ENCODE peak calls at places on chromosomes 6 and 20, in six cellular contexts. W is neural progenitor cell, L is tibial nerve, P is transverse colon, B is H9, H is uterus. M is an unnamed sample. For H3K4me1, the result is how much of the 10 kb centered on the place peaks cover.

GRCh38 chr6:136333824-136334464 is 44.3 kb upstream of the BCLAF1 start:
- DNase-seq in W (no peak), L (no peak), P (no peak), B (no peak), H (no peak), M (peak)

GRCh38 chr6:32883789-32884188 is 29.8 kb downstream of the PSMB9 start:
- DNase-seq in W (peak), L (peak), P (no peak), B (no peak), H (peak), M (no peak)

GRCh38 chr20:19976595-19977372 is 40.4 kb upstream of the NAA20 start:
- DNase-seq in W (peak), L (peak), P (no peak), B (no peak), H (peak), M (peak)

GRCh38 chr6:26223677-26224546 is 136.7 kb downstream of the HFE start:
- DNase-seq in W (peak), L (peak), P (peak), B (peak), H (peak), M (peak)

GRCh38 chr6:34248198-34248726 is 544 bp downstream of the SMIM29 start:
- DNase-seq in W (peak), L (peak), P (peak), B (peak), H (peak), M (peak)

GRCh38 chr20:53832499-53832898 is 237.9 kb downstream of the BCAS1 start:
- DNase-seq in W (no peak), L (no peak), P (no peak), B (no peak), H (no peak), M (no peak)

GRCh38 chr6:139547082-139547776 is 172.8 kb upstream of the CITED2 start:
- DNase-seq in W (no peak), L (no peak), P (no peak), B (no peak), H (no peak), M (no peak)

GRCh38 chr20:19786311-19786710 is 28.3 kb downstream of the RIN2 start:
- DNase-seq in W (peak), L (peak), P (peak), B (peak), H (peak), M (no peak)

GRCh38 chr6:117666881-117667280 is 8.4 kb upstream of the NUS1 start:
- DNase-seq in W (no peak), L (no peak), P (no peak), B (no peak), H (no peak), M (no peak)

GRCh38 chr6:118890997-118891790 is 2.8 kb upstream of the ASF1A start:
- DNase-seq in W (no peak), L (no peak), P (no peak), B (no peak), H (no peak), M (no peak)

GRCh38 chr20:2379511-2380229 is 1.0 kb upstream of the TGM6 start:
- DNase-seq in W (no peak), L (no peak), P (no peak), B (no peak), H (no peak), M (no peak)

GRCh38 chr6:18022398-18023231 is 35.2 kb upstream of the KIF13A start:
- DNase-seq in W (peak), L (no peak), P (no peak), B (peak), H (no peak), M (no peak)

GRCh38 chr6:158751842-158752424 is 67.2 kb downstream of the EZR start:
- DNase-seq in W (no peak), L (no peak), P (peak), B (no peak), H (no peak), M (no peak)

GRCh38 chr6:81834141-81834621 is 81.7 kb upstream of the TENT5A start:
- DNase-seq in W (no peak), L (no peak), P (peak), B (no peak), H (no peak), M (no peak)

GRCh38 chr6:44201200-44201599 is 15.5 kb upstream of the MYMX start:
- DNase-seq in W (no peak), L (no peak), P (peak), B (no peak), H (no peak), M (no peak)

GRCh38 chr6:39114395-39114706 is 635 bp downstream of the SAYSD1 start:
- DNase-seq in W (no peak), L (no peak), P (no peak), B (no peak), H (no peak), M (no peak)

GRCh38 chr20:33945391-33946079 is 48.2 kb upstream of the RALY start:
- DNase-seq in W (no peak), L (no peak), P (no peak), B (no peak), H (no peak), M (no peak)

GRCh38 chr6:34151321-34152041 is 5.6 kb upstream of the GRM4 start:
- DNase-seq in W (peak), L (no peak), P (no peak), B (peak), H (no peak), M (no peak)

GRCh38 chr6:150363733-150364132 is 5.1 kb upstream of the IYD start:
- DNase-seq in W (no peak), L (no peak), P (no peak), B (no peak), H (no peak), M (no peak)

GRCh38 chr20:62362590-62362940 is 4.5 kb downstream of the LAMA5 start:
- DNase-seq in W (no peak), L (no peak), P (peak), B (peak), H (no peak), M (no peak)

GRCh38 chr6:5286780-5287179 is 25.5 kb downstream of the FARS2 start:
- DNase-seq in W (no peak), L (no peak), P (no peak), B (no peak), H (no peak), M (no peak)

GRCh38 chr20:59182401-59183044 is 18.9 kb downstream of the ZNF831 start:
- DNase-seq in W (no peak), L (no peak), P (no peak), B (no peak), H (no peak), M (no peak)

GRCh38 chr6:5152417-5152816 is 67.3 kb downstream of the PPP1R3G start:
- DNase-seq in W (no peak), L (no peak), P (no peak), B (no peak), H (no peak), M (no peak)

GRCh38 chr20:588932-589672 is 21.0 kb downstream of the TCF15 start:
- DNase-seq in W (no peak), L (no peak), P (no peak), B (no peak), H (no peak), M (no peak)

GRCh38 chr6:150632785-150633465 is 33.2 kb downstream of the PLEKHG1 start:
- DNase-seq in W (no peak), L (no peak), P (no peak), B (no peak), H (no peak), M (no peak)

GRCh38 chr20:53918010-53918311 is 152.4 kb downstream of the BCAS1 start:
- DNase-seq in W (no peak), L (no peak), P (no peak), B (no peak), H (no peak), M (no peak)

GRCh38 chr6:14283600-14284235 is 166.1 kb downstream of the CD83 start:
- DNase-seq in W (peak), L (no peak), P (no peak), B (peak), H (no peak), M (no peak)

GRCh38 chr6:131861356-131861755 is 53.5 kb downstream of the ENPP1 start:
- DNase-seq in W (no peak), L (no peak), P (no peak), B (no peak), H (no peak), M (no peak)

GRCh38 chr20:47612670-47613069 is 111.0 kb downstream of the NCOA3 start:
- DNase-seq in W (no peak), L (no peak), P (no peak), B (no peak), H (no peak), M (no peak)

GRCh38 chr6:110999634-111000270 is 17.9 kb downstream of the RPF2 start:
- DNase-seq in W (peak), L (no peak), P (no peak), B (no peak), H (no peak), M (no peak)

GRCh38 chr6:166052837-166053236 is 114.8 kb downstream of the TBXT start:
- DNase-seq in W (no peak), L (no peak), P (no peak), B (no peak), H (no peak), M (no peak)

GRCh38 chr6:80022803-80023202 is 18.4 kb downstream of the TTK start:
- DNase-seq in W (no peak), L (no peak), P (no peak), B (no peak), H (no peak), M (no peak)

GRCh38 chr6:121844898-121845297 is 409.5 kb downstream of the GJA1 start:
- DNase-seq in W (no peak), L (no peak), P (no peak), B (no peak), H (no peak), M (no peak)

GRCh38 chr6:121848523-121849255 is 413.2 kb downstream of the GJA1 start:
- DNase-seq in W (no peak), L (no peak), P (no peak), B (no peak), H (no peak), M (no peak)

GRCh38 chr6:121847806-121848522 is 412.5 kb downstream of the GJA1 start:
- DNase-seq in W (no peak), L (no peak), P (no peak), B (no peak), H (no peak), M (no peak)

GRCh38 chr6:121851056-121851455 is 415.6 kb downstream of the GJA1 start:
- DNase-seq in W (peak), L (no peak), P (no peak), B (peak), H (no peak), M (no peak)

DNA sequence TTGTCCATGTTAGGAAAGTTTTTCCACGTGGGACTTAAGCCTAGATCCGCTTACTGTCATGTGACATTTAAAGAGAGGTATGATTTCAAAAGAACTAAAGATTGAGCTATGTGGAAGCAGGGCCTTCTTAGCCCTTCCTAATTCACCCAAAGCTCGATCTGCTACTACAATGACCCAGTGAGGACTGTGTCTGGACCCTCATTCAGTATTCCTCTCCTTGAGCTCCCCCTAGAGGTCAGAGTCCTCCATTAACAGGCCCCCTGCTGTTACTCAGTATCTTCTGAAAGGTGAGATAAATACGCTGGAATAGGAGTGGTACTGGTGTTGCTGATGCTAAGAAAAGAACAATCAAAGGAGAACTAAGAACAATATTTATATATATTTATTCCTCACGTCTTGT is 414.0 kb downstream of the GJA1 start:
- DNase-seq in W (peak), L (peak), P (peak), B (peak), H (peak), M (peak)
- TF ChIP-seq CTCF in W (peak), L (peak), P (peak), B (peak), H (peak), M (peak)

GRCh38 chr20:44071526-44072111 is 115.4 kb downstream of the JPH2 start:
- DNase-seq in W (no peak), L (no peak), P (no peak), B (no peak), H (no peak), M (no peak)

GRCh38 chr20:44071057-44071456 is 115.9 kb downstream of the JPH2 start:
- DNase-seq in W (no peak), L (no peak), P (no peak), B (no peak), H (no peak), M (no peak)

GRCh38 chr20:44073675-44074071 is 113.3 kb downstream of the JPH2 start:
- DNase-seq in W (no peak), L (no peak), P (no peak), B (no peak), H (no peak), M (no peak)

GRCh38 chr20:44073011-44073674 is 113.8 kb downstream of the JPH2 start:
- DNase-seq in W (no peak), L (no peak), P (no peak), B (no peak), H (no peak), M (no peak)

DNA sequence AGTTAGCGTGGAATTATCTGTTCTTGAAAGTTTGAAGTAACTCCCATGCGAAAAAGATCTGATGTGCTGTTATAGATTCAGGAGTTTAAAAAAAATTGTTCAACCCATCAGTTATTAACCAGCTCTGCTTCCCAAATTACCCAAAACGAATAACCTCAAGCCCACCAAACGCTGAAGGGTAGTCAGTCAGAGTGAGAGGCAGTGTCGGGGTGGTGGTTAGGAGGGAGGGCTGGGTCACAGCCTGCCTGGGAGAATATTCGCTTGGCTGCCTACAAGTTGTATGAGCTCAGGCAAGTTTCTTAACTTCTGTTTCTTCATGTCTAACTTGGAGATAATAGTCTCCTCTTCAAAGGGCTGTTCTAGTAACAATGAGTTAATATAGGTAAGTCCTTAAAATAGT is 114.6 kb downstream of the JPH2 start:
- DNase-seq in W (no peak), L (no peak), P (no peak), B (no peak), H (no peak), M (no peak)
- H3K4me1 ChIP-seq in W (under half), L (under half), P (under half), B (under half), H (under half), M (under half)

GRCh38 chr20:46610145-46610544 is 41.1 kb downstream of the SLC13A3 start:
- DNase-seq in W (no peak), L (no peak), P (no peak), B (no peak), H (no peak), M (no peak)

GRCh38 chr20:46606817-46607190 is 44.5 kb downstream of the SLC13A3 start:
- DNase-seq in W (no peak), L (no peak), P (no peak), B (no peak), H (no peak), M (no peak)

GRCh38 chr20:46607849-46608497 is 43.3 kb downstream of the SLC13A3 start:
- DNase-seq in W (no peak), L (no peak), P (no peak), B (no peak), H (no peak), M (no peak)

GRCh38 chr20:46607191-46607848 is 43.9 kb downstream of the SLC13A3 start:
- DNase-seq in W (no peak), L (no peak), P (no peak), B (no peak), H (no peak), M (no peak)

DNA sequence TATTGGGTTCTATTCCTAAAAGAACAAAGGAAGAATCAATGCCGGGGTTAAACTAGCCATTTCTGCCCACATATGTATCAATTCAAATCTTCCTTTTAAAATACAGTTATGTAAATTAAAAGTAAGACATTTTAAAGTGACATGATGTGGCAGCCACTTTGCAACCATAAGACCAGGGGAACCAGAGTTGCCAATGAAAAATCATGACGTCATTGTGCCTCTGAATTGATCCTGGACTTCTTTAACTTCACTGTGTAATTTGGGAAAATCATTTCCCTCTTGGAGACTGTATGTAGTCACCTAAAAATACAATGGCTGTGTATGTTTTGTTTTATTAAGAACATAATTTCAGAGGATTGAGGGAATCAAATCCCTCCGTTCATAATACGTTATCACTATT is 42.2 kb downstream of the SLC13A3 start:
- DNase-seq in W (no peak), L (no peak), P (no peak), B (no peak), H (no peak), M (no peak)
- TF ChIP-seq CTCF in W (no peak), L (no peak), P (no peak), B (no peak), H (no peak), M (no peak)

GRCh38 chr6:42889815-42890214 is 10.4 kb downstream of the RPL7L1 start:
- DNase-seq in W (peak), L (no peak), P (no peak), B (no peak), H (no peak), M (no peak)
- H3K4me1 ChIP-seq in W (under half), L (under half), P (under half), B (under half), H (under half), M (under half)

GRCh38 chr6:93017626-93018025 is 401.7 kb downstream of the EPHA7 start:
- DNase-seq in W (no peak), L (no peak), P (no peak), B (no peak), H (no peak), M (no peak)
- TF ChIP-seq CTCF in W (no peak), L (no peak), P (no peak), B (no peak), H (no peak), M (no peak)

DNA sequence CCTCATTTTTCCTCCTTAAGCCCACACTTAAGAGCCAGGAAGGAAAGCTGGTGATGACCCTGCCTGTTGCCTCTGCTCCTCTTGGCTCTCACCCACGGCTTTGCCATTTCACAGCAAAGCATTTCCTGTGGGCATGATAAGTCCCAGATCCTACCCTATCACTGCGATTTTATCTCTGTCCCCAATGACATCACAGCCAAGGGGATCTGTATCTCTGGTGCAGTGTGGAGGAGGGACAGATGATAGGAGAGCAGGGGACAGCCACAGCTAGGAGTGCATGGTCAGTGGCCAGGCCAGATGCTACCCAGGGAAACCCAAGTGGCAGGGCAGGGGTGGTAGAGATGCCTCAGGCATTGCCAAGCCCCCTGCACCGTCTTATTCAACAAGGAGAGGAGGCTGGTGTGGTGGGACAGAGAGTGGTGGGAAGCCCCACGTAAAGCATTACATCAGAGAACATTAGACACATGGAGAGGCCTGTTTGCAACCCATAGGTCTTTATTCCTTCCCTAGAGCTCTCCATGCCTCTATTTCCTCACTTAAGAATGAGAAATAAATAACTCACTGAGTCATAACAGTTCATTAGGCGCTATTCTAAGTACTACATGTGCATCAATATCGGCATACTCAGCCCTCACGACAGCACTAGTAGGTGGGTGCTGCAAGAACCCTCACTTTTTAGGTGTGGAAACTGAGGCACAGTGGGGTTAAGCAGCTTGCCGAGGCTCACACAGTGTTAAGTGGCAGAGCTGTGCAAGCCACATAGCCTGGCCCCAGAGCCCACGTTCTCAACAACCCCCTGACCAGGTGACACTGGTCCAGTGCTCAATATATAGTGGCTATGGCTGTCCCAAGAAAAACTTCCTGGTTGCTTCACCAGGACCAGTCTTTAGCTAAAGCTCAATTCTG is 4.6 kb downstream of the TFEB start:
- DNase-seq in W (no peak), L (no peak), P (no peak), B (no peak), H (no peak), M (no peak)
- H3K4me1 ChIP-seq in W (under half), L (under half), P (half or more), B (under half), H (under half), M (under half)

GRCh38 chr6:21333715-21334114 is 259.8 kb upstream of the SOX4 start:
- DNase-seq in W (no peak), L (no peak), P (no peak), B (no peak), H (no peak), M (no peak)

GRCh38 chr6:21327326-21328140 is 266.0 kb upstream of the SOX4 start:
- DNase-seq in W (peak), L (no peak), P (no peak), B (peak), H (no peak), M (no peak)

GRCh38 chr6:21331221-21331620 is 262.3 kb upstream of the SOX4 start:
- DNase-seq in W (no peak), L (peak), P (no peak), B (no peak), H (peak), M (peak)

GRCh38 chr6:21337263-21337662 is 256.3 kb upstream of the SOX4 start:
- DNase-seq in W (no peak), L (no peak), P (no peak), B (no peak), H (no peak), M (no peak)

GRCh38 chr6:21332077-21332476 is 261.5 kb upstream of the SOX4 start:
- DNase-seq in W (no peak), L (no peak), P (no peak), B (no peak), H (no peak), M (no peak)
- TF ChIP-seq CTCF in W (no peak), L (no peak), P (no peak), B (peak), H (no peak), M (no peak)

DNA sequence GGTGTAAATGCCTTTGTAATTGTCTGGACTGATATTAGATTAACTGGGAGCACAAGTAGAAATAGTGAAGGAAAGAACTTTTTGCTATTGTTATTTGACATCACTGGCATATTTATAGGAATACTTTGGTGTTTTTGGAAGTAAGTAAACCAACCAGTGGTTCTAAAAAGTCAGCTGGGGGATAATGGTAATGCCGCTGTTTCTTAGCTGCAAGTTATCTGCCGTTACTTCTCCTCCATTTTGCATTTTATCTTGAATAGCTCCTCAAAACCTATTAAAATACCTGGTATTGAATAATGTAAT is 3.8 kb downstream of the PTPN1 start:
- DNase-seq in W (no peak), L (no peak), P (no peak), B (no peak), H (no peak), M (no peak)
- H3K4me1 ChIP-seq in W (under half), L (half or more), P (half or more), B (under half), H (under half), M (under half)